ENCODE peak calls at places on chromosomes 7 and 10, in ten cellular contexts. One of them, this sample, is unnamed.

GRCh38 chr10:30373596-30374327 is 24.7 kb upstream of the MTPAP start:
- DNase-seq in NCI-H82: no peak
- DNase-seq in Caki2: no peak
- DNase-seq in smooth muscle cell of the brain vasculature: no peak
- DNase-seq in activated CD8-positive, alpha-beta memory T cell treated with anti-CD3 and anti-CD28 coated beads for 4 hours: no peak
- DNase-seq in AG09309: no peak
- DNase-seq in RCC 7860: no peak
- DNase-seq in body of pancreas: no peak
- DNase-seq in astrocyte of the cerebellum: no peak
- DNase-seq in NB4: no peak
- DNase-seq in this sample: no peak

GRCh38 chr7:3588341-3588740 is 287.3 kb downstream of the SDK1 start:
- DNase-seq in astrocyte of the cerebellum: no peak
- DNase-seq in NCI-H82: no peak
- DNase-seq in activated CD8-positive, alpha-beta memory T cell treated with anti-CD3 and anti-CD28 coated beads for 4 hours: no peak
- DNase-seq in RCC 7860: no peak
- DNase-seq in Caki2: no peak
- DNase-seq in smooth muscle cell of the brain vasculature: no peak
- DNase-seq in body of pancreas: peak; percentile 43
- DNase-seq in NB4: no peak
- DNase-seq in AG09309: no peak
- DNase-seq in this sample: no peak

GRCh38 chr7:88314092-88314491 is 7.4 kb upstream of the STEAP4 start:
- DNase-seq in astrocyte of the cerebellum: no peak
- DNase-seq in Caki2: no peak
- DNase-seq in AG09309: no peak
- DNase-seq in NCI-H82: no peak
- DNase-seq in smooth muscle cell of the brain vasculature: no peak
- DNase-seq in body of pancreas: no peak
- DNase-seq in RCC 7860: no peak
- DNase-seq in NB4: no peak
- DNase-seq in activated CD8-positive, alpha-beta memory T cell treated with anti-CD3 and anti-CD28 coated beads for 4 hours: no peak
- DNase-seq in this sample: no peak

GRCh38 chr10:58638406-58638805 is 125.7 kb downstream of the BICC1 start:
- DNase-seq in Caki2: no peak
- DNase-seq in activated CD8-positive, alpha-beta memory T cell treated with anti-CD3 and anti-CD28 coated beads for 4 hours: no peak
- DNase-seq in astrocyte of the cerebellum: no peak
- DNase-seq in NCI-H82: no peak
- DNase-seq in RCC 7860: peak; percentile 38
- DNase-seq in NB4: no peak
- DNase-seq in body of pancreas: no peak
- DNase-seq in smooth muscle cell of the brain vasculature: no peak
- DNase-seq in AG09309: no peak
- DNase-seq in this sample: no peak

GRCh38 chr7:37449621-37450020 is 957 bp upstream of the ELMO1 start:
- DNase-seq in activated CD8-positive, alpha-beta memory T cell treated with anti-CD3 and anti-CD28 coated beads for 4 hours: no peak
- DNase-seq in NCI-H82: peak; percentile 52
- DNase-seq in astrocyte of the cerebellum: no peak
- DNase-seq in body of pancreas: no peak
- DNase-seq in AG09309: no peak
- DNase-seq in RCC 7860: no peak
- DNase-seq in Caki2: no peak
- DNase-seq in smooth muscle cell of the brain vasculature: no peak
- DNase-seq in NB4: no peak
- DNase-seq in this sample: no peak

GRCh38 chr10:30784521-30784895 is 155.0 kb upstream of the LYZL2 start:
- DNase-seq in astrocyte of the cerebellum: no peak
- DNase-seq in NB4: peak; percentile 50
- DNase-seq in NCI-H82: no peak
- DNase-seq in AG09309: peak; percentile 57
- DNase-seq in smooth muscle cell of the brain vasculature: no peak
- DNase-seq in activated CD8-positive, alpha-beta memory T cell treated with anti-CD3 and anti-CD28 coated beads for 4 hours: no peak
- DNase-seq in RCC 7860: no peak
- DNase-seq in body of pancreas: no peak
- DNase-seq in Caki2: no peak
- DNase-seq in this sample: no peak

GRCh38 chr10:103180491-103180890 is 12.6 kb downstream of the NT5C2 start:
- DNase-seq in NCI-H82: no peak
- DNase-seq in smooth muscle cell of the brain vasculature: no peak
- DNase-seq in body of pancreas: no peak
- DNase-seq in astrocyte of the cerebellum: no peak
- DNase-seq in RCC 7860: no peak
- DNase-seq in AG09309: no peak
- DNase-seq in NB4: no peak
- DNase-seq in Caki2: no peak
- DNase-seq in activated CD8-positive, alpha-beta memory T cell treated with anti-CD3 and anti-CD28 coated beads for 4 hours: no peak
- DNase-seq in this sample: no peak

GRCh38 chr7:141712603-141713262 is 4.6 kb downstream of the WEE2 start:
- DNase-seq in smooth muscle cell of the brain vasculature: no peak
- DNase-seq in Caki2: no peak
- DNase-seq in activated CD8-positive, alpha-beta memory T cell treated with anti-CD3 and anti-CD28 coated beads for 4 hours: no peak
- DNase-seq in body of pancreas: no peak
- DNase-seq in astrocyte of the cerebellum: no peak
- DNase-seq in RCC 7860: no peak
- DNase-seq in AG09309: no peak
- DNase-seq in NB4: no peak
- DNase-seq in NCI-H82: no peak
- DNase-seq in this sample: no peak

GRCh38 chr10:19819419-19820033 is 3.3 kb downstream of the PLXDC2 start:
- DNase-seq in Caki2: peak; percentile 51
- DNase-seq in NB4: peak; percentile 36
- DNase-seq in astrocyte of the cerebellum: peak; percentile 34
- DNase-seq in body of pancreas: peak; percentile 42
- DNase-seq in activated CD8-positive, alpha-beta memory T cell treated with anti-CD3 and anti-CD28 coated beads for 4 hours: no peak
- DNase-seq in smooth muscle cell of the brain vasculature: no peak
- DNase-seq in AG09309: no peak
- DNase-seq in NCI-H82: peak; percentile 44
- DNase-seq in RCC 7860: peak; percentile 39
- DNase-seq in this sample: no peak

GRCh38 chr10:47016564-47016963 is 105.3 kb downstream of the PTPN20 start:
- DNase-seq in Caki2: no peak
- DNase-seq in AG09309: no peak
- DNase-seq in NCI-H82: peak; percentile 37
- DNase-seq in astrocyte of the cerebellum: no peak
- DNase-seq in activated CD8-positive, alpha-beta memory T cell treated with anti-CD3 and anti-CD28 coated beads for 4 hours: no peak
- DNase-seq in NB4: no peak
- DNase-seq in body of pancreas: no peak
- DNase-seq in smooth muscle cell of the brain vasculature: no peak
- DNase-seq in RCC 7860: no peak
- DNase-seq in this sample: no peak

GRCh38 chr10:58220769-58221448 is 46.8 kb downstream of the IPMK start:
- DNase-seq in RCC 7860: no peak
- DNase-seq in astrocyte of the cerebellum: no peak
- DNase-seq in NCI-H82: no peak
- DNase-seq in AG09309: peak; percentile 42
- DNase-seq in smooth muscle cell of the brain vasculature: no peak
- DNase-seq in NB4: no peak
- DNase-seq in body of pancreas: no peak
- DNase-seq in Caki2: no peak
- DNase-seq in activated CD8-positive, alpha-beta memory T cell treated with anti-CD3 and anti-CD28 coated beads for 4 hours: no peak
- DNase-seq in this sample: no peak

GRCh38 chr10:29254123-29255046 is 34.5 kb upstream of the LYZL1 start:
- DNase-seq in RCC 7860: peak; percentile 92
- DNase-seq in astrocyte of the cerebellum: no peak
- DNase-seq in Caki2: peak; percentile 62
- DNase-seq in body of pancreas: no peak
- DNase-seq in smooth muscle cell of the brain vasculature: no peak
- DNase-seq in activated CD8-positive, alpha-beta memory T cell treated with anti-CD3 and anti-CD28 coated beads for 4 hours: no peak
- DNase-seq in AG09309: no peak
- DNase-seq in NCI-H82: no peak
- DNase-seq in NB4: peak; percentile 95
- DNase-seq in this sample: no peak

GRCh38 chr7:128923411-128923800 is 12.9 kb upstream of the KCP start:
- DNase-seq in body of pancreas: no peak
- DNase-seq in RCC 7860: no peak
- DNase-seq in NB4: no peak
- DNase-seq in smooth muscle cell of the brain vasculature: no peak
- DNase-seq in activated CD8-positive, alpha-beta memory T cell treated with anti-CD3 and anti-CD28 coated beads for 4 hours: no peak
- DNase-seq in astrocyte of the cerebellum: no peak
- DNase-seq in AG09309: no peak
- DNase-seq in NCI-H82: no peak
- DNase-seq in Caki2: no peak
- DNase-seq in this sample: no peak

GRCh38 chr7:40859965-40860543 is 725.2 kb downstream of the SUGCT start:
- DNase-seq in body of pancreas: no peak
- DNase-seq in astrocyte of the cerebellum: no peak
- DNase-seq in smooth muscle cell of the brain vasculature: no peak
- DNase-seq in Caki2: no peak
- DNase-seq in RCC 7860: no peak
- DNase-seq in NCI-H82: no peak
- DNase-seq in AG09309: no peak
- DNase-seq in activated CD8-positive, alpha-beta memory T cell treated with anti-CD3 and anti-CD28 coated beads for 4 hours: no peak
- DNase-seq in NB4: no peak
- DNase-seq in this sample: no peak

GRCh38 chr7:117127585-117128168 is 174.4 kb downstream of the ST7 start:
- DNase-seq in astrocyte of the cerebellum: peak; percentile 56
- DNase-seq in NCI-H82: peak; percentile 69
- DNase-seq in Caki2: peak; percentile 21
- DNase-seq in smooth muscle cell of the brain vasculature: peak; percentile 45
- DNase-seq in AG09309: no peak
- DNase-seq in RCC 7860: peak; percentile 48
- DNase-seq in NB4: peak; percentile 75
- DNase-seq in body of pancreas: peak; percentile 67
- DNase-seq in activated CD8-positive, alpha-beta memory T cell treated with anti-CD3 and anti-CD28 coated beads for 4 hours: peak; percentile 17
- DNase-seq in this sample: no peak

GRCh38 chr7:151897201-151897711 is 20.3 kb upstream of the PRKAG2 start:
- DNase-seq in AG09309: no peak
- DNase-seq in RCC 7860: no peak
- DNase-seq in body of pancreas: peak; percentile 63
- DNase-seq in Caki2: no peak
- DNase-seq in NB4: no peak
- DNase-seq in NCI-H82: peak; percentile 7
- DNase-seq in activated CD8-positive, alpha-beta memory T cell treated with anti-CD3 and anti-CD28 coated beads for 4 hours: no peak
- DNase-seq in astrocyte of the cerebellum: no peak
- DNase-seq in smooth muscle cell of the brain vasculature: no peak
- DNase-seq in this sample: no peak

GRCh38 chr7:38839846-38840245 is 69.1 kb downstream of the VPS41 start:
- DNase-seq in body of pancreas: no peak
- DNase-seq in NCI-H82: no peak
- DNase-seq in NB4: no peak
- DNase-seq in smooth muscle cell of the brain vasculature: no peak
- DNase-seq in RCC 7860: no peak
- DNase-seq in activated CD8-positive, alpha-beta memory T cell treated with anti-CD3 and anti-CD28 coated beads for 4 hours: no peak
- DNase-seq in AG09309: no peak
- DNase-seq in astrocyte of the cerebellum: no peak
- DNase-seq in Caki2: no peak
- DNase-seq in this sample: no peak

GRCh38 chr10:79238606-79239005 is 108.7 kb upstream of the PPIF start:
- DNase-seq in RCC 7860: no peak
- DNase-seq in NB4: no peak
- DNase-seq in activated CD8-positive, alpha-beta memory T cell treated with anti-CD3 and anti-CD28 coated beads for 4 hours: no peak
- DNase-seq in body of pancreas: no peak
- DNase-seq in AG09309: no peak
- DNase-seq in NCI-H82: no peak
- DNase-seq in smooth muscle cell of the brain vasculature: no peak
- DNase-seq in astrocyte of the cerebellum: no peak
- DNase-seq in Caki2: no peak
- DNase-seq in this sample: no peak

GRCh38 chr7:126768836-126769235 is 483.9 kb downstream of the GRM8 start:
- DNase-seq in NCI-H82: no peak
- DNase-seq in astrocyte of the cerebellum: peak; percentile 8
- DNase-seq in RCC 7860: no peak
- DNase-seq in body of pancreas: no peak
- DNase-seq in Caki2: no peak
- DNase-seq in smooth muscle cell of the brain vasculature: no peak
- DNase-seq in NB4: no peak
- DNase-seq in AG09309: no peak
- DNase-seq in activated CD8-positive, alpha-beta memory T cell treated with anti-CD3 and anti-CD28 coated beads for 4 hours: no peak
- DNase-seq in this sample: no peak

GRCh38 chr7:18037609-18038008 is 10.0 kb upstream of the PRPS1L1 start:
- DNase-seq in activated CD8-positive, alpha-beta memory T cell treated with anti-CD3 and anti-CD28 coated beads for 4 hours: no peak
- DNase-seq in NCI-H82: no peak
- DNase-seq in AG09309: no peak
- DNase-seq in NB4: no peak
- DNase-seq in astrocyte of the cerebellum: no peak
- DNase-seq in RCC 7860: no peak
- DNase-seq in Caki2: no peak
- DNase-seq in smooth muscle cell of the brain vasculature: no peak
- DNase-seq in body of pancreas: no peak
- DNase-seq in this sample: no peak

GRCh38 chr7:35258125-35258890 is 4.4 kb upstream of the TBX20 start:
- DNase-seq in Caki2: no peak
- DNase-seq in NCI-H82: no peak
- DNase-seq in activated CD8-positive, alpha-beta memory T cell treated with anti-CD3 and anti-CD28 coated beads for 4 hours: no peak
- DNase-seq in RCC 7860: no peak
- DNase-seq in body of pancreas: no peak
- DNase-seq in smooth muscle cell of the brain vasculature: no peak
- DNase-seq in NB4: no peak
- DNase-seq in astrocyte of the cerebellum: no peak
- DNase-seq in AG09309: no peak
- DNase-seq in this sample: no peak

GRCh38 chr10:106474891-106475290 is 689.6 kb downstream of the SORCS1 start:
- DNase-seq in body of pancreas: no peak
- DNase-seq in NCI-H82: no peak
- DNase-seq in Caki2: no peak
- DNase-seq in RCC 7860: no peak
- DNase-seq in astrocyte of the cerebellum: no peak
- DNase-seq in activated CD8-positive, alpha-beta memory T cell treated with anti-CD3 and anti-CD28 coated beads for 4 hours: no peak
- DNase-seq in NB4: no peak
- DNase-seq in smooth muscle cell of the brain vasculature: no peak
- DNase-seq in AG09309: no peak
- DNase-seq in this sample: no peak

GRCh38 chr7:107860981-107861652 is 29.9 kb upstream of the DLD start:
- DNase-seq in RCC 7860: no peak
- DNase-seq in Caki2: no peak
- DNase-seq in NCI-H82: peak; percentile 12
- DNase-seq in activated CD8-positive, alpha-beta memory T cell treated with anti-CD3 and anti-CD28 coated beads for 4 hours: no peak
- DNase-seq in smooth muscle cell of the brain vasculature: peak; percentile 21
- DNase-seq in body of pancreas: peak; percentile 33
- DNase-seq in NB4: no peak
- DNase-seq in astrocyte of the cerebellum: peak; percentile 85
- DNase-seq in AG09309: peak; percentile 54
- DNase-seq in this sample: peak; percentile 25

GRCh38 chr7:199465-200249 is 7.3 kb downstream of the FAM20C start:
- DNase-seq in RCC 7860: no peak
- DNase-seq in NB4: no peak
- DNase-seq in astrocyte of the cerebellum: no peak
- DNase-seq in smooth muscle cell of the brain vasculature: no peak
- DNase-seq in activated CD8-positive, alpha-beta memory T cell treated with anti-CD3 and anti-CD28 coated beads for 4 hours: no peak
- DNase-seq in body of pancreas: peak; percentile 34
- DNase-seq in AG09309: no peak
- DNase-seq in Caki2: no peak
- DNase-seq in NCI-H82: peak; percentile 32
- DNase-seq in this sample: no peak

GRCh38 chr7:66847879-66848810 is 72.9 kb upstream of the TMEM248 start:
- DNase-seq in body of pancreas: no peak
- DNase-seq in RCC 7860: no peak
- DNase-seq in astrocyte of the cerebellum: no peak
- DNase-seq in smooth muscle cell of the brain vasculature: no peak
- DNase-seq in NCI-H82: no peak
- DNase-seq in activated CD8-positive, alpha-beta memory T cell treated with anti-CD3 and anti-CD28 coated beads for 4 hours: no peak
- DNase-seq in AG09309: peak; percentile 57
- DNase-seq in Caki2: no peak
- DNase-seq in NB4: peak; percentile 93
- DNase-seq in this sample: peak; percentile 56

This sample was measured in kidney epithelial cell.